ENCODE peak calls at places on chromosome 16, in four cellular contexts. W is WTC11, T is K562, B is GM12878. U is an unnamed sample.

GRCh38 chr16:47578573-47578972 is 117.4 kb downstream of the PHKB start:
- DNase-seq in B (no peak), T (peak), W (no peak), U (no peak)

GRCh38 chr16:70380205-70380918 is 33.7 kb downstream of the DDX19A start:
- DNase-seq in W (peak), B (no peak), T (no peak), U (peak)

GRCh38 chr16:67403976-67404555 is 10.8 kb upstream of the TPPP3 start:
- DNase-seq in W (no peak), T (peak), B (no peak), U (no peak)

GRCh38 chr16:50742521-50743150 is 750 bp downstream of the CYLD start:
- DNase-seq in W (peak), B (no peak), T (peak), U (no peak)

GRCh38 chr16:74734361-74735161 is 33.9 kb upstream of the MLKL start:
- DNase-seq in W (peak), T (no peak), B (no peak), U (no peak)

GRCh38 chr16:8972843-8973586 is 9.3 kb upstream of the USP7 start:
- DNase-seq in T (no peak), B (no peak), W (no peak), U (no peak)

GRCh38 chr16:86707581-86707980 is 129.2 kb downstream of the FOXL1 start:
- DNase-seq in B (no peak), T (no peak), W (no peak), U (no peak)

GRCh38 chr16:53960954-53961616 is 257.1 kb downstream of the FTO start:
- DNase-seq in W (no peak), T (no peak), B (no peak), U (no peak)

GRCh38 chr16:70740919-70741778 is 55.3 kb upstream of the MTSS2 start:
- DNase-seq in T (no peak), W (no peak), B (no peak), U (no peak)

GRCh38 chr16:1997591-1998359 is 8.0 kb downstream of the SYNGR3 start:
- DNase-seq in W (no peak), T (no peak), B (no peak), U (no peak)

GRCh38 chr16:78325532-78325931 is 226.1 kb downstream of the WWOX start:
- DNase-seq in T (peak), B (no peak), W (no peak), U (no peak)

GRCh38 chr16:84260766-84261165 is 21.0 kb upstream of the KCNG4 start:
- DNase-seq in W (no peak), T (no peak), B (no peak), U (no peak)

GRCh38 chr16:76277099-76278030 is at the start of gene CNTNAP4:
- DNase-seq in B (no peak), W (peak), T (no peak), U (no peak)

GRCh38 chr16:55914383-55914782 is 39.2 kb upstream of the CES5A start:
- DNase-seq in B (no peak), T (no peak), W (no peak), U (no peak)
- TF ChIP-seq SP1 in B (no peak), T (no peak), W (no peak), U (no peak)

DNA sequence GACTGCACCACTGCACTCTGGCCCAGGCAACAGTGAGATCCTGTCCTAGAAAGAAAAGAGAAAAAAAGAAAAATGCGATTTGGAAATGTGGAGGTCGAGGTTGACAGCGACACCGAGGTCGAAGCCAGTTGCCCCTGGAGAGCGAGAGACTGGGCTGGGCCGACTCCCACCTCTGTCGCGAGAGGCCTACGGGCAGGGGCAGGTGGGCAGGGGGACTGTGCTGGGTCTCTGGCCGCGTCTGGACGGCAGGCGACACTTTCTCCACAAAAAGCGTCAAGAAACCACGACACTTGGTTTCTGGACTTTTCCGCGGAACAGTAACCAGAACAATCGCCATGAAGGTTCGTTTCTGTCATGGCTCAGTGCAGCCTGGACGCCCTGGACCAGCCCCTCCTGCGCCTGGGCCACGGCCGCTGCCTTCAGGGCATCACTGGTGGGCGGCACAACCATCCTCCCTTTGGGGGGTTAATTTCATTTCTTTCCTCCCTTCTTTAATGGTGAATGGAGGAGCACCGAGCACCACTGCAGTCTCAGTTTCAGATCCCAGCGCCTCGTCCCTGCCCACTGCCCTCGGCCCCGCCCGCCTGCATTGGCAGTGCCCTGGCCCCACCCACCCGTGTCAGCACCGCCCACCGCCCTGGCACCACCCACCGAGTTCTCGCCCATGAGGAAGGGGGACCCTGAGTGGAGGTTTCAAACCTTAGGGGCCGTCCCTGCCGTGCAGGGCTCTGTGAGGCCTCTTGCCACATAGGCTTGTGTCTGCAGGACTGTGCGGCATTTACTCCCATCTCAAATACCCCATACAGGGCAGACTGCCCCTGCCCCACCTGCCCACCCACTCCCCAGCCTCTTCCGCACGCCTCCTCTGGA is 18.5 kb upstream of the CDH15 start:
- DNase-seq in W (no peak), B (no peak), T (no peak), U (no peak)
- TF ChIP-seq CREM in W (no peak), B (no peak), T (no peak), U (no peak)

GRCh38 chr16:30769379-30770089 is 7.4 kb downstream of the RNF40 start:
- DNase-seq in B (no peak), T (no peak), W (no peak), U (no peak)

GRCh38 chr16:30766922-30767284 is 4.8 kb downstream of the RNF40 start:
- DNase-seq in B (no peak), W (no peak), T (no peak), U (no peak)

GRCh38 chr16:30766206-30766921 is 4.2 kb downstream of the RNF40 start:
- DNase-seq in T (no peak), W (no peak), B (no peak), U (no peak)

GRCh38 chr16:30768583-30769181 is 6.6 kb downstream of the RNF40 start:
- DNase-seq in T (no peak), W (no peak), B (no peak), U (no peak)

DNA sequence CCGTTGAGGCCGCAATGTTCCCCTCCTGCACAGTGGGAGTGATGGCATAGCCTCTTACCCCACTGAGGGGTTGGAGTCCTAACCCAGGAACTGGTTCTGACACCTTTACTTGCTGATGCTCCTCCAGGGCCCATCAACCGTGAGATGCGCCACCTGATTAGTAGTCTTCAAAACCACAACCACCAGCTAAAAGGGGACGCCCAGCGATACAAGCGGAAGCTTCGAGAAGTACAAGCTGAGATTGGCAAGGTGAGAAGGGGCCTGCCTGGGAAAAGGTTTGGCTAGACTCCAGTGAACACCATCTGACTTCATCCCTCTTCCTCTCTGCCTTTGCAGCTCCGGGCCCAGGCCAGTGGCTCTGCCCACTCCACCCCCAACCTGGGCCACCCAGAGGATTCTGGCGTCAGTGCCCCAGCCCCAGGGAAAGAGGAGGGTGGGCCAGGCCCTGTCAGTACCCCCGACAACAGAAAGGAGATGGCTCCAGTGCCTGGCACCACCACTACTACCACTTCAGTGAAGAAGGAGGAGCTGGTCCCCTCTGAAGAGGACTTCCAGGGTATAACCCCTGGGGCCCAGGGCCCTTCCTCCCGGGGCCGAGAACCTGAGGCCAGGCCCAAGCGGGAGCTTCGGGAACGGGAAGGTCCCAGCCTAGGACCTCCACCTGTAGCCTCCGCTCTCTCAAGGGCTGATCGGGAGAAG is 5.8 kb downstream of the RNF40 start:
- DNase-seq in W (no peak), B (no peak), T (no peak), U (no peak)
- TF ChIP-seq SP1 in W (no peak), B (no peak), T (no peak), U (no peak)

GRCh38 chr16:11793840-11794239 is 3.2 kb downstream of the ZC3H7A start:
- DNase-seq in B (no peak), T (peak), W (no peak), U (no peak)
- TF ChIP-seq CREM in B (no peak), T (no peak), W (no peak), U (no peak)

GRCh38 chr16:56475226-56475625 is 23.9 kb downstream of the OGFOD1 start:
- DNase-seq in B (no peak), T (no peak), W (no peak), U (no peak)
- TF ChIP-seq SP1 in B (no peak), T (no peak), W (no peak), U (no peak)

GRCh38 chr16:81127051-81127450 is 30.9 kb upstream of the GCSH start:
- DNase-seq in W (no peak), B (no peak), T (no peak), U (no peak)

GRCh38 chr16:81128726-81129524 is 32.7 kb upstream of the GCSH start:
- DNase-seq in W (no peak), B (no peak), T (no peak), U (no peak)

GRCh38 chr16:81121474-81121990 is 25.3 kb upstream of the GCSH start:
- DNase-seq in T (no peak), B (no peak), W (no peak), U (no peak)

GRCh38 chr16:81123092-81123852 is 27.1 kb upstream of the GCSH start:
- DNase-seq in B (no peak), T (peak), W (no peak), U (peak)
- TF ChIP-seq CREM in B (no peak), T (peak), W (no peak), U (no peak)

GRCh38 chr16:3175157-3176153 is 12.5 kb upstream of the OR1F1 start:
- DNase-seq in W (peak), B (no peak), T (peak), U (peak)
- TF ChIP-seq SP1 in W (peak), B (no peak), T (no peak), U (no peak)

DNA sequence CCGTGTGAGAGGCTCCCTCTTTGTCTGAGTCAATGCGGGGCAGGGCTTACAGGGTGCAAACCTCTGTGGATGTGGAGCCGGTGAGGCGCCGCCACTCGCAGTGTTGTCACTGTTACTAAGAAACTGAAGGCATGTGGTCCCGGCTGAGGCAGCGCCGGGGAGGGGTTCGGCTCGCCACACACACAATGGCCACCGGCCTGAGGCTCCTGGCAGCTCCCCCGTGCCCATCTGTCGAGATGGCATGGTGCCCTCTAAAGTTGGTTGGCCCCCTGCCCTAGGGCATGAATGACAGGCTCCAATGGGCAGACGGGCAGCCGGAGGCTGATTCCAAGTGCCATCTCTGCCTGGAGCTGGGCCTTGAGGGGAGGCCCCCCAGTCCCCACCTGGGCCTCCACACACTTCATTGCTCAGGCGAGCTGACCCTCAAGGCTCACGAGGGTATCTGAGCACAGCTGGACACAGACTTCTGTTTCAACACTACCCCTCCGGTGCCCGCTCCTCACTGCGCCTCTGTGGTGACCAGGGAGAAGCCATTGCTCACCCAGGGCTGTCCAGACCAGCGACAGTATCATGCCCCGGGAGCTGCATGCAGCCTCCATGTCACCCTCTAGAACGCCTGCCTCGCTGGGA is 137.2 kb downstream of the C16orf78 start:
- DNase-seq in B (no peak), W (no peak), T (no peak), U (no peak)
- TF ChIP-seq CREM in B (no peak), W (no peak), T (no peak), U (no peak)

GRCh38 chr16:4908854-4909401 is 28.0 kb downstream of the PPL start:
- DNase-seq in T (no peak), W (no peak), B (no peak), U (no peak)

GRCh38 chr16:4900750-4901149 is 36.2 kb downstream of the PPL start:
- DNase-seq in T (no peak), W (no peak), B (no peak), U (no peak)

GRCh38 chr16:4904108-4904941 is 32.6 kb downstream of the PPL start:
- DNase-seq in W (no peak), B (no peak), T (no peak), U (no peak)

GRCh38 chr16:4902038-4902437 is 34.9 kb downstream of the PPL start:
- DNase-seq in B (no peak), T (no peak), W (no peak), U (no peak)

DNA sequence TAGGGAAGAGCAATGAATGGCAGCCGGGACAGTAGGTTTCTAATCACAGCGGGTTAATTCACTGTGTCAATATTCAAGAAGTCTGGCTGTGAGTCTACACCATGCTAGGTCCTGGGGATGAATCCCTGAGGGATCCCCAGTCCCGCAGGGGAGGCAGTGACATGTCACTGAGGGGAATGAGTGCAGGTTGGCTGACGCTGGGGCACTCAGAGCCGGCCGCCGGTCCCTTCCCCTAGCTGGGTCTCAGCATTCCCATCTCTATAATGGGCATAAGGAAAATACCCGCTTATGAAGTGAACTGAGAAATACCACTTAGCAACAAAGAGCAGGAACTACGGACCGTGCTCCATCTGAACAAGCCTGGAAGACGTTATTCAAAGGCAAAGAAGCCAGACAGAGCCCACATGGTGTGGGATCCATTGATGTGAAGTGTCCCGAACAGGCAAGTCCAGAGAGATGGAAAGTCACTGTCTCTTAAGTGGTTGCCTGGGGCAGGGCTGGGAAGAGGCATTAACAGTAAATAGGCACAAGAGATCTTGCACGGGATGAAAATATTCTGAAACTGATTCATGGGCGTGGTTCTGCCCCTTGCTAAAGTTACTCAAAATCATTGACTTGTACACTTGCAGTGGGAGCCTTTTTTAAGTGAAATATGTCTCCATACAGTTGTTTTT is 31.9 kb downstream of the PPL start:
- DNase-seq in W (no peak), T (no peak), B (no peak), U (no peak)
- TF ChIP-seq SP1 in W (no peak), T (no peak), B (no peak), U (no peak)

U was measured in HepG2.